ENCODE peak calls at places on chromosomes 7 and 10, in seven cellular contexts. J is HFF-Myc, S is brain microvascular endothelial cell, E is lower lobe of right lung, B is heart right ventricle, M is sigmoid colon, H is transverse colon. Q is an unnamed sample.

GRCh38 chr10:59173414-59173813 is 3.0 kb upstream of the PHYHIPL start:
- DNase-seq in J (no peak), S (no peak), E (no peak), B (no peak), M (no peak), H (no peak), Q (no peak)

GRCh38 chr7:133274265-133274664 is 21.4 kb downstream of the EXOC4 start:
- DNase-seq in J (no peak), S (no peak), E (no peak), B (no peak), M (no peak), H (no peak), Q (no peak)

GRCh38 chr7:113086431-113086888 is at the start of gene GPR85:
- DNase-seq in J (no peak), S (peak), E (peak), B (peak), M (peak), H (peak), Q (no peak)

GRCh38 chr10:60441515-60441914 is 51.8 kb upstream of the ANK3 start:
- DNase-seq in J (no peak), S (no peak), E (no peak), B (no peak), M (no peak), H (no peak), Q (no peak)

GRCh38 chr10:112919721-112920120 is 30.3 kb upstream of the TCF7L2 start:
- DNase-seq in J (peak), S (peak), E (no peak), B (no peak), M (no peak), H (no peak), Q (no peak)

GRCh38 chr7:105298439-105298894 is 90.3 kb downstream of the SRPK2 start:
- DNase-seq in J (no peak), S (no peak), E (no peak), B (no peak), M (no peak), H (no peak), Q (no peak)

GRCh38 chr7:68857571-68857970 is 740.7 kb upstream of the AUTS2 start:
- DNase-seq in J (no peak), S (no peak), E (no peak), B (no peak), M (no peak), H (no peak), Q (no peak)

GRCh38 chr7:74290590-74290950 is 1.4 kb downstream of the CLIP2 start:
- DNase-seq in J (no peak), S (no peak), E (no peak), B (no peak), M (no peak), H (peak), Q (no peak)

GRCh38 chr10:86290933-86291615 is 75.5 kb downstream of the GRID1 start:
- DNase-seq in J (no peak), S (no peak), E (no peak), B (no peak), M (peak), H (no peak), Q (no peak)

GRCh38 chr10:133355991-133356390 is 1.8 kb downstream of the FUOM start:
- DNase-seq in J (no peak), S (no peak), E (no peak), B (no peak), M (no peak), H (no peak), Q (no peak)

GRCh38 chr7:86918245-86918644 is 141.2 kb downstream of the ELAPOR2 start:
- DNase-seq in J (no peak), S (no peak), E (no peak), B (no peak), M (no peak), H (no peak), Q (no peak)

GRCh38 chr7:157683251-157684156 is 346.7 kb downstream of the DNAJB6 start:
- DNase-seq in J (no peak), S (no peak), E (no peak), B (no peak), M (no peak), H (no peak), Q (no peak)

GRCh38 chr10:119505131-119505551 is 37.4 kb downstream of the RGS10 start:
- DNase-seq in J (no peak), S (no peak), E (no peak), B (no peak), M (peak), H (peak), Q (no peak)

GRCh38 chr7:22997871-22998515 is 15.9 kb downstream of the HYCC1 start:
- DNase-seq in J (no peak), S (no peak), E (no peak), B (no peak), M (no peak), H (no peak), Q (no peak)

GRCh38 chr7:92747041-92747835 is 89.1 kb downstream of the CDK6 start:
- DNase-seq in J (no peak), S (no peak), E (no peak), B (no peak), M (no peak), H (no peak), Q (no peak)

GRCh38 chr7:92750440-92750839 is 85.9 kb downstream of the CDK6 start:
- DNase-seq in J (no peak), S (no peak), E (no peak), B (no peak), M (no peak), H (no peak), Q (no peak)

GRCh38 chr7:92749327-92749730 is 87.0 kb downstream of the CDK6 start:
- DNase-seq in J (no peak), S (no peak), E (no peak), B (no peak), M (no peak), H (no peak), Q (no peak)

GRCh38 chr7:92749832-92750231 is 86.5 kb downstream of the CDK6 start:
- DNase-seq in J (no peak), S (no peak), E (no peak), B (no peak), M (no peak), H (no peak), Q (no peak)

GRCh38 chr7:92748509-92748908 is 87.9 kb downstream of the CDK6 start:
- DNase-seq in J (no peak), S (no peak), E (no peak), B (no peak), M (no peak), H (no peak), Q (no peak)
- TF ChIP-seq CTCF in J (no peak), S (no peak), E (no peak), B (no peak), M (no peak), H (no peak), Q (no peak)

DNA sequence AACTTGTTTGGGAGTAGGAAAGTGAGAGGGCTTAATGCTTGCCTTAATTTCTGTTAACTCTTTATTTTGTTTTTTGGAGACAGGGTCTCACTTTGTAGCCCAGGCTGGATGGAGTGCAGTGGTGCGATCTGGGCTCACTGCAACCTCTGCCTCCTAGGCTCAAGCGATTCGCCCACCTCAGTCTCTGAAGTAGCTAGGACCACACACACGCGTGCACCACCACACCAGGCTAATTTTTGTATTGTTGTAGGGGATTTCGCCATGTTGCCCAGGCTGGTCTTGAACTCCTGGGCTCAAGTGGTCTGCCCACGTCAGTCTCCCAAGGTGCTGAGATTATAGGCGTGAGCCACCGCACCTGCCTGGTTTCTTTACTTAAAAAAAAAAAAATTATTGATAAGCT is 1.9 kb downstream of the PPP2R2D start:
- DNase-seq in J (no peak), S (no peak), E (no peak), B (no peak), M (peak), H (no peak), Q (no peak)
- H3K4me3 ChIP-seq in J (peak), S (no peak), E (peak), B (no peak), M (no peak), H (no peak), Q (no peak)

DNA sequence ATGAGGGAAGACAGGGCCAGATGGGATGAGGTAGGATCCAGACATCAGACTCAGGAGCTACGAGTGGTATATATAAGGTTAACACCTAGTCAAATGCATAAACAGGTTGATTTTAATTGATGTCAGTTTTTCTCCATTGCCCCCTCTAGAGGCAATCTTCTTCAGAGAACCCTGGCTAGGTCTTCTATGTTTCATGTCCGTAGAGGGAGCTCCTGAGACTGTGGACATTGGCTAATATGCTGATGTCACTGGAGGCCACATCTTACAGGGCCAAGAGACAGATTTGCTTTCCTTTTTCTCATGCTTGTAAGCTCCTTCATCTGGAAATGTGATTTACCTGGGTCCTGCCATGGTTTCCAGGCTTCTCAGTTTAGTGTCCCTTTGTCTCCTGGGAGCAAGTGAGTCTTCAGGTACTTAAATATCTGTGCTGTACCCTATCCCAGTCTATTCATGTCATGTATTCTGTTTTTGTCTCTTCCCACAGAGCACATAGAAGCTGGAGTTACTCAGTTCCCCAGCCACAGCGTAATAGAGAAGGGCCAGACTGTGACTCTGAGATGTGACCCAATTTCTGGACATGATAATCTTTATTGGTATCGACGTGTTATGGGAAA is 161.6 kb upstream of the PRSS1 start:
- DNase-seq in J (no peak), S (peak), E (no peak), B (no peak), M (no peak), H (no peak), Q (peak)
- TF ChIP-seq CTCF in J (peak), S (peak), E (peak), B (peak), M (no peak), H (peak), Q (peak)

GRCh38 chr7:6436385-6436685 is 11.4 kb downstream of the DAGLB start:
- DNase-seq in J (no peak), S (no peak), E (no peak), B (no peak), M (no peak), H (no peak), Q (no peak)

GRCh38 chr7:6433814-6434630 is 13.7 kb downstream of the DAGLB start:
- DNase-seq in J (no peak), S (no peak), E (no peak), B (no peak), M (no peak), H (no peak), Q (no peak)

GRCh38 chr7:6437251-6437650 is 10.5 kb downstream of the DAGLB start:
- DNase-seq in J (no peak), S (no peak), E (no peak), B (no peak), M (no peak), H (no peak), Q (no peak)

GRCh38 chr7:6438427-6438826 is 9.3 kb downstream of the DAGLB start:
- DNase-seq in J (no peak), S (no peak), E (no peak), B (no peak), M (no peak), H (no peak), Q (no peak)

DNA sequence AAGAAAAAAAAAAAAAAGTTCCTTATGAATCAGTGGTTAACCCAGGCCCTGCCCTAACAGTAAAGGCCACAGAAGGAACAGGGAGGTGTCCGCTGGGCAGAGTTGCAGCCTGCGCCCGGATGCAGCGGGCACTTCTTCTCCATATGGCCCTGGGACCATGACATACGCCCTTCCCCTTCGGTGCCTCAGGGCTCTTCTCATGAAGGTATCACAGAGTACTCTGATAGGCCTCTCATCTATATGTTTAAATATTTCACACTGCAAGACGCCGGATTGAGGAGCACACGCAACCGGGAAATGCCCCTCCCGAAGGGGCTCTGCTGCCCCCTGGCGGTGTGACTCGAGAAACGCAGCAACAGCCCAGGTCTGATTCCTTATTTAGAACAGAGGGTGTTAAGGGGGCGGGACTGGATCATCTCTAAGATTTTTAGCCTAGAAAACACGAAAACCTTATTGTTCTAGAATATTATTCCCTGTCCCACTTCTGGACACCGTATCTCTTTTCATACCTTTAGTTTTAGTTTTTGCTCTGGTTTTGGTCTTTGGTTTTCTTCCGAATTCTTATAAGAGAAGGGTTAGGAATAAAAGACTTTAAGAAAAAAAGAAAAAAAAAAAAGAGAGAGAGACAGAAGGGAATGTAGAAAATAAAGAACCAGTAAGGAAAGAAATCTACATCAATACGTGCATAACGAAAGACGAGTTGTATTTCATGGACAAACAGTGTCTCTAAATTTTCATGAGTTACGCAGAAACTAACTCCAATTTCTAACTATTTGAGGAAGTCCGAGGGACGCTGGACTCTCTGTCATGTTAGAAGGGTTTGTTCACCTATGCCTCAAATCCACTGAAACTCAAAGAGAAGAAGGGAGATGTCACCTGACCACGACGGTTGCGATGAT is 12.0 kb downstream of the DAGLB start:
- DNase-seq in J (peak), S (peak), E (peak), B (peak), M (peak), H (peak), Q (peak)
- H3K4me3 ChIP-seq in J (no peak), S (no peak), E (peak), B (peak), M (no peak), H (no peak), Q (no peak)

DNA sequence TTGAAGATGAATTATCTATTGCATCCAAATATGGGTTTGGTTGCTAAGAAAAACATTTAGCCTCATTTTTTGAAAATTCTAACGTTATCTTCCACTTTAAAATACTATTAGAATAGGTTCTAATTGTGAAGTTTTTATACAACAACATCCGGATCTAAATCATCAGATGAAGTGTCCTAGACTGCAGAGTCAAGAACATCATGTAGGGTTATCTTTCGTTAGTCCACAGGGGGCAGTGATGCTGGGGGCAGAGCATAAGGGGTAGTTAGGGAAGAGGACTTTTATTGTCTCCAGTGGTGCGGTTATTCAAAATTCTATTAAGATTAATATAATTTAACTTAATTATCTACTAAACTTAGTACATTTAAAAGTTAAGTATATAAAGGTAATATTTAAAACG is 990.6 kb upstream of the PHF14 start:
- DNase-seq in J (no peak), S (no peak), E (no peak), B (no peak), M (no peak), H (no peak), Q (no peak)
- TF ChIP-seq CTCF in J (no peak), S (no peak), E (no peak), B (no peak), M (no peak), H (no peak), Q (no peak)

DNA sequence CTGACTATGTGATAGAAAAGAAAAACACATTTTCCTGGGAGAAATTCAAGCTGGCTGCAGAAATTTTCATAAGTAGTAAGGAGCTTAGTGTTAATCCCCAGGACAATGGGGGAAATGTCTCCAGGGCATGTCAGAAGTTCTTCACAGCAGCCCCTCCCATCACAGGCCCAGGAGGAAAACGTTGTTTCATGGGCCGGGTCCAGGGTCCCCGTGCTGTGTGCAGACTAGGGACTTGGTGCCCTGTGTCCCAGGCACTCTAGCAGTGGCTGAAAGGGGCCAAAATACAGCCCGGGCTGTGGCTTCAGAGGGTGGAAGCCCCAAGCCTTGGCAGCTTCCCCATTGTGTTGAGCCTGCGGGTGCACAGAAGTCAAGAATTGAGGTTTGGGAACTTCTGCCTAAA is 99.0 kb upstream of the ASAH2 start:
- DNase-seq in J (no peak), S (no peak), E (no peak), B (no peak), M (no peak), H (no peak), Q (no peak)
- H3K4me3 ChIP-seq in J (no peak), S (no peak), E (no peak), B (no peak), M (no peak), H (no peak), Q (no peak)

DNA sequence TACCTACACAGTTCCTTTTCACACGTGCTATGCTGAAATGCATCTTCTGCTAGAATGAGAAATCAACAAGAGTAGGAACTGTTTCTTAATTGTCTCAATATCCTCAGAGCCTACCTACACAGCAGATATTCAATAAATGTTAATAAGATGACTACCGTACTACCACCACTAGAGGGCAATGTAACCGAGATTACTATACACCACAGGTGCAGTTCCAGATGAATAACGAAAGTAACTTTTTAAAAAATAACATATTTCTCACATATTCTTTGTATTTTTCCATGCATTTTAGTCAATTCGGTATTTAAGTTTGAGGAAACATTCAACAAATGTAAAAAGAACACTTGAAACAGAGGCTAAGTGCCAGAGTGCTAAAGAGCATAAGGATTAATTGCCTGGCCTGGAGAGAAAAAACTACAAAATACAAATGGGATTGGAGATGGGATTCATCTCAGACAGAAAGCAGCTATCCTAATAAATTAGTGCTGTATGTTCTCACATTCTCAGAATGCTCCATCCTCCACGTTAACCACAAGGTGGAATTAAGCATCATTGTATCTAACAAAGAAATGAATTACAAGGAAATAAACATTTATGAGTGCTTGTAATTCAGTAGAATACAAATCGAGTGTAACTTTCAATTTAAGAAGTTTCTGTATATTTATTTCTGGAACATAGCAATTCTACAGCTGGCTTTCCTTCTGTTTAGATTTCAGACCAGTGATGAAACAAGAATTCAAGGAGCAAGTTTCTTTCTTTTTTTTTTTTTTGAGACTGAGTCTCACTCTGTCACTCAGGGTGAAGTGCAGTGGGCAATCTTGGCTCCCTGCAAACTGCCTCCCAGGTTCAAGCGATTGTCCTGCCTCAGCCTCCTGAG is 20.3 kb upstream of the HECTD2 start:
- DNase-seq in J (no peak), S (peak), E (no peak), B (no peak), M (no peak), H (no peak), Q (no peak)
- TF ChIP-seq CTCF in J (peak), S (no peak), E (peak), B (peak), M (peak), H (peak), Q (peak)

DNA sequence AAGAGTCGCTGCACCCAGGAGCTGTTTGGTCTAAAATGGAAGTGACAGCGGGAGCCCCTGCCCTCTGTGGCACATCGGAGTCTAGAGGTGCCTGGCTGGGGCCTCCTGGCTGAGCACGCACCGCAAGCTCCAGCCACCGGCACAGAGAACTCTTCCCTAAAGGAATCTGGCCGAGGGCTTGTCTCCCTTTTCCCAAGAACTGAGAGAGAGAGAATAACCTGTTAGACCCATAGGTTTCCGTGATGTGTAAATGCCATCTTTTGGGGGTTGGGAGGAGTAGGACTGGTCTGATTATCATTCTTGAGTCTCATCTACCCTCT is 47.3 kb downstream of the PROSER2 start:
- DNase-seq in J (no peak), S (no peak), E (no peak), B (no peak), M (peak), H (no peak), Q (no peak)
- H3K4me3 ChIP-seq in J (no peak), S (peak), E (no peak), B (peak), M (no peak), H (no peak), Q (no peak)